ENCODE peak calls at places on chromosome 5, in four cellular contexts. X is IMR-90, O is A549, K is K562. G is an unnamed sample.

GRCh38 chr5:154721476-154722058 is 33.6 kb upstream of the LARP1 start:
- DNase-seq in O (no peak), K (no peak), X (no peak), G (no peak)

GRCh38 chr5:147382776-147383175 is 127.1 kb downstream of the DPYSL3 start:
- DNase-seq in X (no peak), O (no peak), K (no peak), G (no peak)

GRCh38 chr5:31854625-31855526 is 215.9 kb downstream of the PDZD2 start:
- DNase-seq in X (no peak), O (peak; percentile 42), K (no peak), G (no peak)

GRCh38 chr5:177494356-177495195 is 2.8 kb downstream of the PDLIM7 start:
- DNase-seq in O (peak; percentile 70), X (peak; percentile 92), K (peak; percentile 60), G (no peak)

GRCh38 chr5:40383719-40384651 is 295.7 kb upstream of the PTGER4 start:
- DNase-seq in X (peak; percentile 87), O (no peak), K (no peak), G (no peak)

GRCh38 chr5:138453630-138454029 is 11.6 kb upstream of the EGR1 start:
- DNase-seq in K (no peak), X (no peak), O (no peak), G (no peak)

GRCh38 chr5:153402550-153402949 is 87.9 kb upstream of the GRIA1 start:
- DNase-seq in K (no peak), O (no peak), X (no peak), G (no peak)

GRCh38 chr5:4868140-4868735 is 271.9 kb upstream of the ADAMTS16 start:
- DNase-seq in O (peak; percentile 76), K (peak; percentile 89), X (no peak), G (no peak)

GRCh38 chr5:137521246-137521645 is 22.1 kb upstream of the SPOCK1 start:
- DNase-seq in O (no peak), K (no peak), X (no peak), G (no peak)

DNA sequence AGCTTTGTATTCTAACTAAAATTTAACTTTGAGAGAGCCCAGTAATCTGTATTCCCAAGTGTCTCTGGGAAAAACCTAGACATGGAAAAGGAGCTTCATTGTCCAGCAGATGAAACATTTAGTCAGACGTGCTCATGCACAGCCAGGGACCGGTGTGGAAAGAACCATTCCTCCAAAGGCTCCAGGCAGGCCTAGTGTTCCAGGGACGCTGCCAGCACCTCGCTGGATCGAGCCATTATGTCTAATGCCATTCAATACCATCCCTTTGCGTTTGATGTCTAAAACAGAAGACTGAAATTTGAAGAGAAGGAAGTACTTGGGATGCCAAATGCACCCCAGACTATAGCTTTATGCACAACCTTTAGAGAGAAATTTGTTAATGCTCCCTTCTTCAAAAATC is 1.5 kb upstream of the CHSY3 start:
- DNase-seq in O (no peak), X (no peak), K (no peak), G (no peak)
- TF ChIP-seq ELK1 in O (no peak), X (no peak), K (no peak), G (no peak)

GRCh38 chr5:163503106-163504090 is 2.0 kb upstream of the MAT2B start:
- DNase-seq in O (peak; percentile 54), K (peak; percentile 27), X (peak; percentile 82), G (peak; percentile 43)
- TF ChIP-seq ELK1 in O (no peak), K (no peak), X (no peak), G (no peak)

GRCh38 chr5:141742866-141743651 is 61.0 kb upstream of the ARAP3 start:
- DNase-seq in K (peak; percentile 45), O (peak; percentile 21), X (peak; percentile 23), G (no peak)
- TF ChIP-seq ELK1 in K (no peak), O (no peak), X (no peak), G (no peak)

GRCh38 chr5:76867827-76868693 is 18.2 kb downstream of the S100Z start:
- DNase-seq in O (peak; percentile 55), K (peak; percentile 73), X (peak; percentile 73), G (peak; percentile 39)
- TF ChIP-seq ELK1 in O (no peak), K (no peak), X (no peak), G (no peak)

DNA sequence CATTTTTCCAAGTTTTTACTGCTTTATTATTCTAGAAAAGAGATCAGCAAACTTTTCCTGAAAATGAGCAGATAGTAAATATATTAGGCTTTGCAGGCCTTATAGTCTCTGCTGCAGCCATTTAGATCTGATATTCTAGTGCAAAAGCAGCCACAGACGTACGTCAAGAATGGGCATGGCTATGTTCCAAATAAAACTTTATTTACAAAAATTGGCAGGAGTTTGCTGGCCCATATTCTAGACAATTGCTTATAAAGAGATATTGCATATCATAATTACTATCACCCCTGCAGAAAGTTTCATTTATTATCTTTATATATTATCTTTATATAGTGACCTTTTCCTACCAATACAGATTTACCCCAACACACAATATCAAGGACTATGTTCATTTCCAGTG is 161.9 kb upstream of the ACOT12 start:
- DNase-seq in X (no peak), K (no peak), O (no peak), G (no peak)
- TF ChIP-seq ELK1 in X (no peak), K (no peak), O (no peak), G (no peak)

G was measured in GM12878.